ENCODE peak calls at places on chromosome 6, in eight cellular contexts. E is body of pancreas, M is HAP-1, T is uterus, Y is psoas muscle, S is fibroblast of pulmonary artery, U is WERI-Rb-1, A is cardiac muscle cell. G is an unnamed sample.

GRCh38 chr6:11202513-11203305 is 29.8 kb downstream of the NEDD9 start:
- DNase-seq in E (peak), M (no peak), T (no peak), Y (no peak), S (no peak), U (no peak), A (no peak), G (no peak)

GRCh38 chr6:89369009-89369408 is 16.5 kb upstream of the UBE2J1 start:
- DNase-seq in E (peak), M (no peak), T (peak), Y (no peak), S (peak), U (peak), A (peak), G (peak)

GRCh38 chr6:132131351-132131750 is 180.2 kb upstream of the CCN2 start:
- DNase-seq in E (no peak), M (no peak), T (no peak), Y (no peak), S (no peak), U (no peak), A (no peak), G (no peak)

GRCh38 chr6:131694832-131695426 is 6.3 kb downstream of the OR2A4 start:
- DNase-seq in E (peak), M (peak), T (peak), Y (peak), S (peak), U (peak), A (peak), G (peak)

GRCh38 chr6:32842690-32843089 is 1.2 kb downstream of the PSMB8 start:
- DNase-seq in E (no peak), M (no peak), T (no peak), Y (no peak), S (no peak), U (no peak), A (no peak), G (no peak)

GRCh38 chr6:12472601-12473038 is 182.5 kb downstream of the EDN1 start:
- DNase-seq in E (peak), M (no peak), T (peak), Y (peak), S (peak), U (no peak), A (no peak), G (peak)

GRCh38 chr6:52834481-52834880 is 6.1 kb downstream of the GSTA5 start:
- DNase-seq in E (no peak), M (no peak), T (no peak), Y (no peak), S (no peak), U (no peak), A (no peak), G (peak)

GRCh38 chr6:106518748-106519147 is 110.5 kb downstream of the RTN4IP1 start:
- DNase-seq in E (no peak), M (no peak), T (no peak), Y (no peak), S (no peak), U (no peak), A (no peak), G (no peak)

GRCh38 chr6:155517282-155517681 is 61.6 kb upstream of the NOX3 start:
- DNase-seq in E (no peak), M (no peak), T (no peak), Y (no peak), S (no peak), U (no peak), A (no peak), G (no peak)

GRCh38 chr6:35184580-35185301 is 29.0 kb upstream of the SCUBE3 start:
- DNase-seq in E (no peak), M (no peak), T (no peak), Y (no peak), S (no peak), U (no peak), A (no peak), G (no peak)

GRCh38 chr6:34239893-34240292 is 3.2 kb downstream of the HMGA1 start:
- DNase-seq in E (no peak), M (no peak), T (no peak), Y (no peak), S (no peak), U (no peak), A (no peak), G (no peak)

GRCh38 chr6:38646166-38646565 is 6.4 kb upstream of the BTBD9 start:
- DNase-seq in E (no peak), M (peak), T (no peak), Y (no peak), S (no peak), U (no peak), A (no peak), G (no peak)

GRCh38 chr6:138600726-138601125 is 101.4 kb upstream of the NHSL1 start:
- DNase-seq in E (no peak), M (no peak), T (no peak), Y (no peak), S (peak), U (no peak), A (no peak), G (no peak)

GRCh38 chr6:42404494-42404893 is 47.2 kb downstream of the TRERF1 start:
- DNase-seq in E (no peak), M (peak), T (peak), Y (peak), S (peak), U (no peak), A (no peak), G (peak)

GRCh38 chr6:89009624-89010059 is 46.2 kb upstream of the RNGTT start:
- DNase-seq in E (no peak), M (no peak), T (no peak), Y (no peak), S (no peak), U (no peak), A (no peak), G (no peak)

GRCh38 chr6:17418281-17419188 is 25.1 kb downstream of the CAP2 start:
- DNase-seq in E (no peak), M (no peak), T (no peak), Y (no peak), S (peak), U (peak), A (peak), G (peak)

GRCh38 chr6:41588083-41588482 is 41.9 kb downstream of the FOXP4 start:
- DNase-seq in E (no peak), M (no peak), T (no peak), Y (no peak), S (no peak), U (no peak), A (no peak), G (no peak)

GRCh38 chr6:16059496-16059895 is 69.4 kb upstream of the MYLIP start:
- DNase-seq in E (no peak), M (no peak), T (no peak), Y (no peak), S (no peak), U (no peak), A (no peak), G (no peak)

GRCh38 chr6:122894791-122895190 is 101.2 kb upstream of the CLVS2 start:
- DNase-seq in E (no peak), M (no peak), T (no peak), Y (no peak), S (no peak), U (no peak), A (no peak), G (no peak)

GRCh38 chr6:125810435-125810834 is 19.7 kb downstream of the NCOA7 start:
- DNase-seq in E (no peak), M (peak), T (no peak), Y (no peak), S (no peak), U (no peak), A (no peak), G (no peak)

GRCh38 chr6:111427341-111428116 is 55.5 kb downstream of the REV3L start:
- DNase-seq in E (no peak), M (no peak), T (no peak), Y (no peak), S (peak), U (no peak), A (no peak), G (peak)

GRCh38 chr6:99613398-99613704 is 6.7 kb downstream of the PRDM13 start:
- DNase-seq in E (no peak), M (no peak), T (no peak), Y (peak), S (peak), U (peak), A (peak), G (peak)

GRCh38 chr6:112037783-112038216 is 16.1 kb upstream of the CCN6 start:
- DNase-seq in E (peak), M (no peak), T (peak), Y (peak), S (peak), U (no peak), A (no peak), G (peak)

GRCh38 chr6:133610271-133610840 is 278.6 kb upstream of the TCF21 start:
- DNase-seq in E (no peak), M (no peak), T (no peak), Y (no peak), S (peak), U (no peak), A (no peak), G (peak)

GRCh38 chr6:148287979-148288378 is 54.7 kb upstream of the SASH1 start:
- DNase-seq in E (no peak), M (no peak), T (no peak), Y (no peak), S (no peak), U (peak), A (no peak), G (no peak)

DNA sequence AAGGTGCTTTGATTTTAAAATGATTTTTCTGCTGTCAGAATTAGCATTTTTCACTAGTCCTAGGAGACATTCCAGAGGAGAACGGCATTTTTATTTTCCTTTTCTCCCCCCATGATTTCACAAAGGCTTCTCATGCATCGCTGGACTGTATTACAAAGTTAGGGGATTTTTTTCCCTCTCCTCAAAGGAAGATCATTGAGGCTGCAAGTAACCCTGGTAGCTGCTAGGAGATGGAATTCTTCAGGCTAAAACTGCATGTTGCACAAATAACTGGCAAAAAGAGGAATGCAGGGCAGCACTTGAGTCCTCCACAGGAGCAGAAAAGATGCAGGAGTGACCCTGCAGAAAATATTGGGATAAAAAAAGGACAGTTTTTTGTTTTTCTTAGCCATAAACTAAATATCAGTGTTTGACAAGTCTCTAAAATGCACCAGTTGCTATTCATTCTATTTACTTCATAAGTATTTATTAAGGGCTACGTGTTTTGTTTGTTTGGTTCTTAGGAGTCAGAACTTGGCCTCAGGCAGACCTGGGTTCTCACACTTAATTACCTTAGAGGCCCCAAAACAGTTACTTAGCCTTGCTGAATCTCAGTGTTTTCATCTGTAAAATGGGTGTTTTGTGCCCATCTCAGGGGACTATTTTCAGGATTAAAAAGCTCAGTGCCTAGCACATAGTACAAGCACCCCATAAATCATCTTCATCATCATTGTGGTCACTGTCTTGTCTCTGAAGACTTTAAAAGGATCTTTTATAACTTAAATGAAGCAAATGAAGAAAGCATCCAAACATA is 144.5 kb upstream of the ID4 start:
- DNase-seq in E (no peak), M (no peak), T (no peak), Y (no peak), S (no peak), U (no peak), A (no peak), G (no peak)
- H3K4me3 ChIP-seq in E (no peak), M (no peak), T (no peak), Y (no peak), S (no peak), U (no peak), A (no peak), G (no peak)

GRCh38 chr6:25224237-25224636 is 54.9 kb upstream of the CARMIL1 start:
- DNase-seq in E (no peak), M (no peak), T (no peak), Y (no peak), S (no peak), U (no peak), A (no peak), G (no peak)

GRCh38 chr6:25220853-25221252 is 58.3 kb upstream of the CARMIL1 start:
- DNase-seq in E (peak), M (no peak), T (no peak), Y (no peak), S (no peak), U (no peak), A (no peak), G (no peak)

GRCh38 chr6:25219581-25220249 is 59.5 kb upstream of the CARMIL1 start:
- DNase-seq in E (no peak), M (no peak), T (no peak), Y (no peak), S (no peak), U (no peak), A (no peak), G (no peak)

GRCh38 chr6:25222006-25222715 is 57.0 kb upstream of the CARMIL1 start:
- DNase-seq in E (no peak), M (no peak), T (no peak), Y (no peak), S (no peak), U (no peak), A (no peak), G (no peak)

GRCh38 chr6:25223421-25224052 is 55.6 kb upstream of the CARMIL1 start:
- DNase-seq in E (peak), M (peak), T (peak), Y (peak), S (peak), U (peak), A (peak), G (peak)
- H3K4me3 ChIP-seq in E (no peak), M (no peak), T (peak), Y (peak), S (peak), U (no peak), A (no peak), G (no peak)

GRCh38 chr6:159606786-159607185 is 86.3 kb downstream of the SOD2 start:
- DNase-seq in E (no peak), M (no peak), T (no peak), Y (no peak), S (no peak), U (no peak), A (no peak), G (no peak)

GRCh38 chr6:159604443-159604956 is 88.5 kb downstream of the SOD2 start:
- DNase-seq in E (no peak), M (no peak), T (no peak), Y (no peak), S (no peak), U (no peak), A (no peak), G (no peak)

GRCh38 chr6:159602370-159603185 is 90.5 kb downstream of the SOD2 start:
- DNase-seq in E (no peak), M (no peak), T (no peak), Y (no peak), S (no peak), U (no peak), A (no peak), G (no peak)

DNA sequence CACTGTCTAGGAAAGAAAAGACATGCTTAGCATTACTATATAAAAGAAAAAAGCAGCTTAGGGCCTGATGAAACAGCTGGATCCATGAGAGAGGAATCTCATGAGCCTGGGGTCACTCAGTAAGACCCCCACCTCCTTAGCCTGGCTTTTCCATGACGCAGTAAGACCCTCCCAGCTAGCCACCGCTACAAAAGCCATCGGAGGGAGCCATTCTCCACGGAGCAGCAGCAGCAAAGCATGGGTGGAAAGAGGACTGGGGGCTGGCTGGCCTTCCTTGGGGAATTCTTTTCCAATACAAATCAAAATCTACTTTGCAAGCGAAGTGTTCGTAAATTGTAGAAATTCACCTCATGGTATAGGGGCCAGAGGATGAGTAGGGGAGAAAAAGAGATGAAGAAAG is 91.8 kb downstream of the SOD2 start:
- DNase-seq in E (no peak), M (no peak), T (no peak), Y (no peak), S (no peak), U (no peak), A (no peak), G (no peak)
- H3K4me3 ChIP-seq in E (no peak), M (no peak), T (no peak), Y (no peak), S (no peak), U (no peak), A (no peak), G (no peak)

DNA sequence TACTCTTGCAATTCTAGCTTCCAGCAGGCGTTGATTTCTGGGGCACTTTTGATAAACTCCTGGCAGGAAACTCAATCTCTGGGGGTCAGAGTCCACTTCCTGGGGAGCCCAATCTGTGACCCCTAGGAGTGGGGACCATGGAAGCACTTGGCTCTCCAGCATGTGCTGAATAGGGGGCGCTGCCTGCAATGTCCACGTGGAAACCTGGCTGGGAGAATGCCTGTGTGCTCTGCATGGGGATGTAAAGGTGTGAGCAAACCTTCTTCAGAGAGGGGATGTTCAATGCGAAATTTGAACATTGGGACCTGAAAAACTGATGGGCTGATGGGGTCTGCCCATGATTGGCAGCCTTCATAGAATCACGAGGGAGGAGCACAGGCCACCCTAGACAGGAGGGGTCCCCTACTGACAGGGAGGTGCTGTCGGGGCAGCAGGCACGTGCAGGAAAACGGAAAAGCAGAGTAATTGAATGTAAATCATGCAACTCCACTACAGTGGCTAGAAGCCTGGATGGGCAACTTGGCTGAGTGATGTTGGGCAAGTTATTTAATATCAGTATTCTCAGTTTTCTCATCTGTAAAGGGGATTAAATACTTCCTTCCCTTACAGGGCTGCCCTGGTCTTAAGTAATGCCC is 47.8 kb downstream of the CEP43 start:
- DNase-seq in E (no peak), M (no peak), T (no peak), Y (no peak), S (no peak), U (no peak), A (no peak), G (no peak)
- H3K4me3 ChIP-seq in E (no peak), M (no peak), T (no peak), Y (no peak), S (no peak), U (no peak), A (no peak), G (no peak)

G was measured in MG63.